ENCODE peak calls at places on chromosome 1, in four cellular contexts. M is body of pancreas, Y is heart right ventricle, S is uterus. R is an unnamed sample.

GRCh38 chr1:154869351-154870116 is 547 bp downstream of the KCNN3 start:
- DNase-seq in M (peak; percentile 28), Y (peak; percentile 87), S (peak; percentile 68), R (peak; percentile 68)

GRCh38 chr1:15236226-15237145 is 10.5 kb upstream of the FHAD1 start:
- DNase-seq in M (no peak), Y (no peak), S (no peak), R (no peak)

GRCh38 chr1:160665330-160666078 is 18.7 kb upstream of the SLAMF1 start:
- DNase-seq in M (no peak), Y (peak; percentile 41), S (no peak), R (peak; percentile 62)

GRCh38 chr1:169024255-169024654 is 82.2 kb upstream of the ATP1B1 start:
- DNase-seq in M (no peak), Y (no peak), S (no peak), R (no peak)

GRCh38 chr1:48019714-48020315 is 22.6 kb upstream of the TRABD2B start:
- DNase-seq in M (peak; percentile 17), Y (peak; percentile 67), S (peak; percentile 51), R (peak; percentile 45)

GRCh38 chr1:52692697-52693096 is 5.5 kb downstream of the COA7 start:
- DNase-seq in M (no peak), Y (no peak), S (no peak), R (no peak)

GRCh38 chr1:33123266-33123665 is 42.3 kb downstream of the AZIN2 start:
- DNase-seq in M (no peak), Y (no peak), S (no peak), R (no peak)

GRCh38 chr1:223776075-223776814 is 63.9 kb downstream of the CAPN2 start:
- DNase-seq in M (no peak), Y (no peak), S (no peak), R (no peak)

GRCh38 chr1:55315552-55315951 is 100.4 kb upstream of the USP24 start:
- DNase-seq in M (no peak), Y (no peak), S (no peak), R (no peak)

GRCh38 chr1:241311056-241311746 is 45.8 kb downstream of the RGS7 start:
- DNase-seq in M (no peak), Y (no peak), S (no peak), R (no peak)

GRCh38 chr1:59750612-59751395 is 63.9 kb upstream of the HOOK1 start:
- DNase-seq in M (no peak), Y (no peak), S (peak; percentile 63), R (no peak)

GRCh38 chr1:36341626-36342320 is 18.3 kb upstream of the EVA1B start:
- DNase-seq in M (no peak), Y (no peak), S (no peak), R (no peak)

GRCh38 chr1:236348071-236348470 is 46.0 kb upstream of the EDARADD start:
- DNase-seq in M (no peak), Y (no peak), S (no peak), R (no peak)

GRCh38 chr1:21534674-21535378 is 25.6 kb downstream of the ALPL start:
- DNase-seq in M (peak; percentile 36), Y (peak; percentile 32), S (no peak), R (no peak)

GRCh38 chr1:16905112-16905855 is 9.5 kb downstream of the RNU1-2 start:
- DNase-seq in M (peak; percentile 59), Y (no peak), S (no peak), R (no peak)

DNA sequence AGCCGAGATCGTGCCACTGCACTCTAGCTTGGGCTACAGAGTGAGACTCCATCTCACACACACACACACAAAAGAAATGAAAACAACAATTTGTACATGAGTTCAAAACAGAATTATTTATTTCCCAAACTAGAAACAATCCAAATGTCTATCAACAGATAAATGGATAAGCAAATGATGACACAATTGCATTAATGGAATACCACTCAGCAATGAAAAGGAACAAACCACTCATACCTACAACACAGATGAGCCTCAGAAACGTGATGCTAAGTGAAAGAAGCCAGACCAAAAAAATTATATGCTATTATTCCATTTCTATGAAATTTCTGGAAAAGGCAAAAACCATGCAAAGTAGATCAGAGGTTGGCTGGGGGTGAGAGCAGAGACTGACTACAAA is 2.0 kb upstream of the PGD start:
- DNase-seq in M (no peak), Y (no peak), S (no peak), R (no peak)
- H3K27ac ChIP-seq in M (no peak overlapping the region), Y (no peak overlapping the region), S (no peak overlapping the region), R (no peak overlapping the region)

GRCh38 chr1:247156787-247157232 is 15.0 kb downstream of the ZNF124 start:
- DNase-seq in M (no peak), Y (no peak), S (no peak), R (no peak)
- H3K9me3 ChIP-seq in M (no peaks in the 10 kb centered on the region), Y (peaks cover 85% of the 10 kb centered on the region), S (no peaks in the 10 kb centered on the region), R (peaks cover 100% of the 10 kb centered on the region)

GRCh38 chr1:229378586-229379442 is 36.0 kb upstream of the CCSAP start:
- DNase-seq in M (no peak), Y (no peak), S (no peak), R (no peak)
- H3K4me3 ChIP-seq in M (no peak overlapping the region), Y (no peak overlapping the region), S (no peak overlapping the region), R (no peak overlapping the region)

GRCh38 chr1:78225153-78225552 is 179.4 kb downstream of the GIPC2 start:
- DNase-seq in M (no peak), Y (no peak), S (no peak), R (no peak)
- H3K27ac ChIP-seq in M (peak overlapping the region; percentile 44), Y (no peak overlapping the region), S (no peak overlapping the region), R (no peak overlapping the region)

R was measured in left ventricle myocardium inferior.